ENCODE peak calls at places on chromosomes 11 and 22, in ten cellular contexts. One of them, this sample, is unnamed.
A peak's percentile ranks its signal among the peaks of the same experiment; 100 is the strongest.

GRCh38 chr11:2510626-2511402 is 66.0 kb downstream of the KCNQ1 start:
- DNase-seq in memory B cell: no peak
- DNase-seq in amniotic stem cell: no peak
- DNase-seq in SHP77: no peak
- DNase-seq in ecto neural progenitor cell: peak; percentile 40
- DNase-seq in EH: no peak
- DNase-seq in pulmonary artery endothelial cell: no peak
- DNase-seq in right cardiac atrium: peak; percentile 53
- DNase-seq in MM.1S: no peak
- DNase-seq in non-pigmented ciliary epithelial cell: no peak
- DNase-seq in this sample: no peak

GRCh38 chr11:135075740-135076139 is 663.7 kb upstream of the B3GAT1 start:
- DNase-seq in ecto neural progenitor cell: peak; percentile 70
- DNase-seq in memory B cell: peak; percentile 42
- DNase-seq in right cardiac atrium: peak; percentile 90
- DNase-seq in MM.1S: peak; percentile 58
- DNase-seq in non-pigmented ciliary epithelial cell: no peak
- DNase-seq in SHP77: no peak
- DNase-seq in pulmonary artery endothelial cell: peak; percentile 22
- DNase-seq in EH: peak; percentile 8
- DNase-seq in amniotic stem cell: no peak
- DNase-seq in this sample: peak; percentile 68

GRCh38 chr11:93005239-93005638 is 35.8 kb downstream of the MTNR1B start:
- DNase-seq in SHP77: peak; percentile 41
- DNase-seq in EH: peak; percentile 21
- DNase-seq in pulmonary artery endothelial cell: no peak
- DNase-seq in ecto neural progenitor cell: no peak
- DNase-seq in amniotic stem cell: no peak
- DNase-seq in MM.1S: no peak
- DNase-seq in memory B cell: no peak
- DNase-seq in right cardiac atrium: no peak
- DNase-seq in non-pigmented ciliary epithelial cell: no peak
- DNase-seq in this sample: no peak

GRCh38 chr11:27390959-27391326 is 27.9 kb upstream of the CCDC34 start:
- DNase-seq in memory B cell: no peak
- DNase-seq in SHP77: no peak
- DNase-seq in ecto neural progenitor cell: no peak
- DNase-seq in EH: peak; percentile 88
- DNase-seq in non-pigmented ciliary epithelial cell: peak; percentile 58
- DNase-seq in amniotic stem cell: peak; percentile 41
- DNase-seq in pulmonary artery endothelial cell: no peak
- DNase-seq in right cardiac atrium: no peak
- DNase-seq in MM.1S: no peak
- DNase-seq in this sample: no peak

GRCh38 chr11:112392860-112393259 is 132.2 kb upstream of the PLET1 start:
- DNase-seq in non-pigmented ciliary epithelial cell: no peak
- DNase-seq in SHP77: no peak
- DNase-seq in amniotic stem cell: no peak
- DNase-seq in right cardiac atrium: no peak
- DNase-seq in pulmonary artery endothelial cell: no peak
- DNase-seq in memory B cell: no peak
- DNase-seq in ecto neural progenitor cell: no peak
- DNase-seq in EH: no peak
- DNase-seq in MM.1S: no peak
- DNase-seq in this sample: no peak

GRCh38 chr11:121655481-121656332 is 202.9 kb upstream of the SORL1-AS1 start:
- DNase-seq in pulmonary artery endothelial cell: peak; percentile 58
- DNase-seq in SHP77: peak; percentile 49
- DNase-seq in non-pigmented ciliary epithelial cell: peak; percentile 93
- DNase-seq in EH: peak; percentile 99
- DNase-seq in MM.1S: peak; percentile 86
- DNase-seq in right cardiac atrium: peak; percentile 96
- DNase-seq in amniotic stem cell: peak; percentile 90
- DNase-seq in memory B cell: peak; percentile 51
- DNase-seq in ecto neural progenitor cell: peak; percentile 89
- DNase-seq in this sample: peak; percentile 68

GRCh38 chr22:42489000-42489399 is 30.6 kb downstream of the RRP7A start:
- DNase-seq in right cardiac atrium: no peak
- DNase-seq in memory B cell: no peak
- DNase-seq in amniotic stem cell: no peak
- DNase-seq in EH: no peak
- DNase-seq in SHP77: no peak
- DNase-seq in pulmonary artery endothelial cell: no peak
- DNase-seq in MM.1S: no peak
- DNase-seq in ecto neural progenitor cell: no peak
- DNase-seq in non-pigmented ciliary epithelial cell: no peak
- DNase-seq in this sample: peak; percentile 53

GRCh38 chr11:97461934-97462333 is 1072.1 kb downstream of the JRKL start:
- DNase-seq in amniotic stem cell: no peak
- DNase-seq in non-pigmented ciliary epithelial cell: no peak
- DNase-seq in memory B cell: no peak
- DNase-seq in EH: no peak
- DNase-seq in SHP77: no peak
- DNase-seq in ecto neural progenitor cell: no peak
- DNase-seq in MM.1S: no peak
- DNase-seq in pulmonary artery endothelial cell: no peak
- DNase-seq in right cardiac atrium: no peak
- DNase-seq in this sample: no peak

GRCh38 chr11:134626032-134626431 is 214.0 kb upstream of the B3GAT1 start:
- DNase-seq in memory B cell: no peak
- DNase-seq in right cardiac atrium: no peak
- DNase-seq in MM.1S: no peak
- DNase-seq in non-pigmented ciliary epithelial cell: no peak
- DNase-seq in SHP77: no peak
- DNase-seq in EH: no peak
- DNase-seq in amniotic stem cell: no peak
- DNase-seq in ecto neural progenitor cell: no peak
- DNase-seq in pulmonary artery endothelial cell: no peak
- DNase-seq in this sample: no peak

GRCh38 chr22:45468872-45469572 is 33.7 kb upstream of the FBLN1 start:
- DNase-seq in pulmonary artery endothelial cell: no peak
- DNase-seq in EH: peak; percentile 85
- DNase-seq in ecto neural progenitor cell: no peak
- DNase-seq in amniotic stem cell: peak; percentile 62
- DNase-seq in SHP77: no peak
- DNase-seq in memory B cell: no peak
- DNase-seq in MM.1S: no peak
- DNase-seq in right cardiac atrium: no peak
- DNase-seq in non-pigmented ciliary epithelial cell: no peak
- DNase-seq in this sample: no peak

GRCh38 chr22:24144471-24145115 is 36.7 kb upstream of the SUSD2 start:
- DNase-seq in amniotic stem cell: no peak
- DNase-seq in MM.1S: no peak
- DNase-seq in EH: no peak
- DNase-seq in SHP77: no peak
- DNase-seq in pulmonary artery endothelial cell: no peak
- DNase-seq in right cardiac atrium: peak; percentile 56
- DNase-seq in memory B cell: no peak
- DNase-seq in non-pigmented ciliary epithelial cell: no peak
- DNase-seq in ecto neural progenitor cell: no peak
- DNase-seq in this sample: peak; percentile 56

GRCh38 chr11:22703561-22703960 is 37.1 kb downstream of the GAS2 start:
- DNase-seq in memory B cell: no peak
- DNase-seq in pulmonary artery endothelial cell: no peak
- DNase-seq in amniotic stem cell: no peak
- DNase-seq in SHP77: peak; percentile 42
- DNase-seq in ecto neural progenitor cell: no peak
- DNase-seq in right cardiac atrium: no peak
- DNase-seq in non-pigmented ciliary epithelial cell: no peak
- DNase-seq in EH: no peak
- DNase-seq in MM.1S: no peak
- DNase-seq in this sample: no peak

GRCh38 chr11:131588057-131588456 is 217.6 kb downstream of the NTM start:
- DNase-seq in SHP77: no peak
- DNase-seq in memory B cell: no peak
- DNase-seq in right cardiac atrium: no peak
- DNase-seq in ecto neural progenitor cell: no peak
- DNase-seq in MM.1S: no peak
- DNase-seq in EH: no peak
- DNase-seq in amniotic stem cell: no peak
- DNase-seq in non-pigmented ciliary epithelial cell: no peak
- DNase-seq in pulmonary artery endothelial cell: no peak
- DNase-seq in this sample: no peak

GRCh38 chr11:130278745-130279144 is 36.0 kb downstream of the ZBTB44 start:
- DNase-seq in non-pigmented ciliary epithelial cell: peak; percentile 3
- DNase-seq in pulmonary artery endothelial cell: no peak
- DNase-seq in MM.1S: no peak
- DNase-seq in SHP77: no peak
- DNase-seq in memory B cell: no peak
- DNase-seq in amniotic stem cell: no peak
- DNase-seq in ecto neural progenitor cell: no peak
- DNase-seq in EH: no peak
- DNase-seq in right cardiac atrium: no peak
- DNase-seq in this sample: no peak

GRCh38 chr11:128786507-128786906 is 80.6 kb downstream of the KCNJ1 start:
- DNase-seq in SHP77: no peak
- DNase-seq in non-pigmented ciliary epithelial cell: no peak
- DNase-seq in MM.1S: no peak
- DNase-seq in amniotic stem cell: no peak
- DNase-seq in memory B cell: no peak
- DNase-seq in right cardiac atrium: no peak
- DNase-seq in pulmonary artery endothelial cell: no peak
- DNase-seq in EH: peak; percentile 7
- DNase-seq in ecto neural progenitor cell: no peak
- DNase-seq in this sample: no peak

GRCh38 chr11:4991066-4991465 is 3.6 kb upstream of the OR51L1 start:
- DNase-seq in amniotic stem cell: no peak
- DNase-seq in EH: no peak
- DNase-seq in memory B cell: no peak
- DNase-seq in non-pigmented ciliary epithelial cell: no peak
- DNase-seq in pulmonary artery endothelial cell: no peak
- DNase-seq in SHP77: no peak
- DNase-seq in ecto neural progenitor cell: no peak
- DNase-seq in MM.1S: peak; percentile 24
- DNase-seq in right cardiac atrium: no peak
- DNase-seq in this sample: no peak

GRCh38 chr11:134734446-134734845 is 322.4 kb upstream of the B3GAT1 start:
- DNase-seq in SHP77: no peak
- DNase-seq in pulmonary artery endothelial cell: no peak
- DNase-seq in amniotic stem cell: no peak
- DNase-seq in EH: no peak
- DNase-seq in memory B cell: no peak
- DNase-seq in right cardiac atrium: no peak
- DNase-seq in MM.1S: no peak
- DNase-seq in non-pigmented ciliary epithelial cell: no peak
- DNase-seq in ecto neural progenitor cell: no peak
- DNase-seq in this sample: no peak

GRCh38 chr11:17828311-17828751 is 93.8 kb downstream of the KCNC1 start:
- DNase-seq in non-pigmented ciliary epithelial cell: no peak
- DNase-seq in memory B cell: no peak
- DNase-seq in EH: peak; percentile 19
- DNase-seq in pulmonary artery endothelial cell: no peak
- DNase-seq in SHP77: no peak
- DNase-seq in MM.1S: no peak
- DNase-seq in ecto neural progenitor cell: no peak
- DNase-seq in amniotic stem cell: no peak
- DNase-seq in right cardiac atrium: peak; percentile 76
- DNase-seq in this sample: no peak

GRCh38 chr11:48900131-48900800 is 83.4 kb downstream of the TRIM51G start:
- DNase-seq in memory B cell: no peak
- DNase-seq in EH: no peak
- DNase-seq in amniotic stem cell: no peak
- DNase-seq in SHP77: no peak
- DNase-seq in right cardiac atrium: peak; percentile 19
- DNase-seq in MM.1S: no peak
- DNase-seq in ecto neural progenitor cell: no peak
- DNase-seq in pulmonary artery endothelial cell: no peak
- DNase-seq in non-pigmented ciliary epithelial cell: no peak
- DNase-seq in this sample: no peak